ENCODE peak calls at places on chromosomes 6 and 20, in five cellular contexts. A is stimulated activated CD8-positive, alpha-beta memory T cell treated with anti-CD3 and anti-CD28 coated beads, Interleukin-7, amount 100 ng/mL, for 4 hours; N is SW 1271; B is AG10803; P is activated naive CD8-positive, alpha-beta T cell treated with anti-CD3 and anti-CD28 coated beads, Interleukin-2, amount 50 U/mL, for 24 hours. G is an unnamed sample.

GRCh38 chr6:158654960-158655485 is 5.2 kb downstream of the SYTL3 start:
- DNase-seq in A (no peak), N (no peak), B (peak), P (no peak), G (no peak)

GRCh38 chr20:44704551-44704971 is 10.6 kb upstream of the CCN5 start:
- DNase-seq in A (no peak), N (no peak), B (peak), P (no peak), G (no peak)

GRCh38 chr6:168102093-168102985 is 23.3 kb upstream of the FRMD1 start:
- DNase-seq in A (no peak), N (no peak), B (no peak), P (no peak), G (no peak)

GRCh38 chr20:56202493-56203077 is 45.9 kb upstream of the MC3R start:
- DNase-seq in A (no peak), N (no peak), B (no peak), P (no peak), G (no peak)

GRCh38 chr20:17625246-17626051 is 55.6 kb downstream of the DSTN start:
- DNase-seq in A (no peak), N (no peak), B (no peak), P (no peak), G (no peak)

GRCh38 chr6:131061041-131061770 is 1.8 kb downstream of the EPB41L2 start:
- DNase-seq in A (no peak), N (no peak), B (peak), P (no peak), G (no peak)

GRCh38 chr6:140736227-140736626 is 1361.8 kb upstream of the CITED2 start:
- DNase-seq in A (no peak), N (no peak), B (peak), P (no peak), G (no peak)

GRCh38 chr20:1423625-1424106 is 30.8 kb upstream of the FKBP1A start:
- DNase-seq in A (no peak), N (no peak), B (peak), P (no peak), G (peak)

GRCh38 chr6:55902796-55903195 is 27.4 kb upstream of the BMP5 start:
- DNase-seq in A (no peak), N (no peak), B (no peak), P (no peak), G (no peak)

GRCh38 chr6:128710305-128710704 is 172.6 kb upstream of the LAMA2 start:
- DNase-seq in A (no peak), N (no peak), B (peak), P (no peak), G (no peak)

GRCh38 chr6:149176971-149177667 is 140.4 kb upstream of the TAB2 start:
- DNase-seq in A (no peak), N (no peak), B (no peak), P (no peak), G (no peak)

GRCh38 chr6:159688977-159689376 is 4.1 kb downstream of the SOD2 start:
- DNase-seq in A (no peak), N (no peak), B (no peak), P (no peak), G (no peak)

GRCh38 chr6:81727876-81728517 is 24.5 kb downstream of the TENT5A start:
- DNase-seq in A (no peak), N (no peak), B (no peak), P (no peak), G (no peak)

GRCh38 chr20:29873946-29874345 is 1383.5 kb upstream of the DEFB115 start:
- DNase-seq in A (no peak), N (no peak), B (peak), P (peak), G (peak)

GRCh38 chr6:148317739-148318138 is 24.9 kb upstream of the SASH1 start:
- DNase-seq in A (no peak), N (no peak), B (no peak), P (no peak), G (no peak)

GRCh38 chr20:48743807-48744206 is 84.0 kb downstream of the PREX1 start:
- DNase-seq in A (no peak), N (no peak), B (no peak), P (no peak), G (no peak)

GRCh38 chr6:36608788-36609563 is 14.8 kb downstream of the SRSF3 start:
- DNase-seq in A (no peak), N (no peak), B (no peak), P (no peak), G (peak)

GRCh38 chr6:111957623-111958315 is 84.5 kb upstream of the FYN start:
- DNase-seq in A (no peak), N (no peak), B (no peak), P (no peak), G (peak)

GRCh38 chr6:122144229-122144628 is 255.2 kb upstream of the HSF2 start:
- DNase-seq in A (no peak), N (no peak), B (no peak), P (no peak), G (no peak)

GRCh38 chr6:88513920-88514319 is 347.8 kb upstream of the CNR1 start:
- DNase-seq in A (no peak), N (no peak), B (no peak), P (no peak), G (no peak)

GRCh38 chr6:129133770-129134192 is 250.8 kb downstream of the LAMA2 start:
- DNase-seq in A (no peak), N (no peak), B (peak), P (no peak), G (no peak)

GRCh38 chr6:72952808-72953630 is 272.3 kb downstream of the KHDC1L start:
- DNase-seq in A (no peak), N (no peak), B (no peak), P (no peak), G (no peak)

GRCh38 chr20:39294137-39294725 is 332.1 kb downstream of the DHX35 start:
- DNase-seq in A (no peak), N (no peak), B (no peak), P (no peak), G (peak)

G was measured in WTC11.